ENCODE peak calls at places on chromosomes 1 and 21, in nine cellular contexts. Y is GDM1, F is omental fat pad, V is astrocyte of the cerebellum, X is osteocyte, J is HepG2, Q is HFFc6, U is ovary, R is Kasumi-1. S is an unnamed sample.

GRCh38 chr1:198124665-198125064 is 32.1 kb upstream of the NEK7 start:
- DNase-seq in R (no peak), U (no peak), F (no peak), V (no peak), J (no peak), Y (no peak), Q (no peak), X (no peak), S (no peak)

GRCh38 chr1:228034954-228035837 is 28.4 kb downstream of the WNT3A start:
- DNase-seq in R (no peak), Y (no peak), J (no peak), U (peak), Q (no peak), V (no peak), F (no peak), X (peak), S (no peak)

GRCh38 chr1:22814176-22815042 is 103.8 kb downstream of the EPHB2 start:
- DNase-seq in J (no peak), Y (no peak), V (no peak), Q (no peak), R (no peak), U (peak), F (no peak), X (no peak), S (peak)

GRCh38 chr1:106189780-106190179 is 866.7 kb upstream of the PRMT6 start:
- DNase-seq in J (no peak), R (no peak), U (no peak), V (no peak), F (no peak), Q (no peak), Y (no peak), X (no peak), S (no peak)

GRCh38 chr1:179141592-179142244 is 59.8 kb downstream of the TOR3A start:
- DNase-seq in Q (peak), X (no peak), V (no peak), J (no peak), R (peak), F (no peak), Y (peak), U (no peak), S (no peak)

GRCh38 chr21:38714998-38715397 is 90.7 kb upstream of the ETS2 start:
- DNase-seq in Y (no peak), U (no peak), F (no peak), J (no peak), X (no peak), V (no peak), R (no peak), Q (no peak), S (no peak)

GRCh38 chr1:16965486-16966067 is 14.8 kb downstream of the MFAP2 start:
- DNase-seq in R (no peak), J (no peak), V (no peak), X (no peak), Y (no peak), U (no peak), Q (no peak), F (no peak), S (no peak)

GRCh38 chr1:147243228-147243685 is 773 bp downstream of the CHD1L start:
- DNase-seq in X (no peak), J (peak), Q (peak), V (no peak), F (no peak), R (peak), Y (no peak), U (no peak), S (peak)

GRCh38 chr1:205438213-205439158 is 16.6 kb upstream of the LEMD1 start:
- DNase-seq in J (peak), U (peak), V (no peak), Y (no peak), Q (peak), X (no peak), F (no peak), R (peak), S (peak)

GRCh38 chr21:30102881-30103280 is 63.7 kb downstream of the CLDN17 start:
- DNase-seq in X (no peak), V (no peak), J (no peak), Q (no peak), Y (no peak), U (no peak), F (no peak), R (no peak), S (no peak)

GRCh38 chr1:201885531-201886075 is 3.1 kb upstream of the SHISA4 start:
- DNase-seq in V (no peak), J (no peak), U (no peak), Y (no peak), Q (peak), R (no peak), F (no peak), X (no peak), S (no peak)

GRCh38 chr1:234430691-234431090 is 48.3 kb downstream of the TARBP1 start:
- DNase-seq in V (no peak), U (no peak), R (no peak), J (no peak), F (no peak), Y (no peak), X (no peak), Q (no peak), S (no peak)

GRCh38 chr1:157782946-157783345 is 6.0 kb upstream of the FCRL2 start:
- DNase-seq in R (no peak), V (no peak), Y (peak), U (no peak), J (no peak), X (no peak), Q (no peak), F (no peak), S (no peak)

GRCh38 chr1:41919764-41920397 is 1.2 kb upstream of the HIVEP3 start:
- DNase-seq in J (no peak), V (no peak), R (no peak), U (no peak), Q (peak), X (no peak), F (no peak), Y (peak), S (no peak)

GRCh38 chr1:233656700-233657099 is 42.8 kb downstream of the KCNK1 start:
- DNase-seq in Q (no peak), Y (no peak), X (no peak), J (no peak), U (no peak), V (no peak), F (no peak), R (no peak), S (no peak)

GRCh38 chr1:236759252-236759859 is 35.7 kb upstream of the MTR start:
- DNase-seq in U (no peak), Q (peak), R (peak), X (no peak), J (peak), F (no peak), V (peak), Y (no peak), S (no peak)